ENCODE peak calls at places on chromosomes 16 and 17, in nine cellular contexts. Z is fibroblast of the aortic adventitia, R is cardiac muscle cell, U is choroid plexus epithelial cell, W is neural progenitor cell, G is MM.1S, C is A549, F is left ventricle myocardium inferior, J is fibroblast of villous mesenchyme. S is an unnamed sample.

GRCh38 chr16:7315813-7316212 is 16.8 kb upstream of the RBFOX1 start:
- DNase-seq in Z (no peak), R (no peak), U (no peak), W (no peak), G (no peak), C (no peak), F (no peak), J (no peak), S (no peak)

GRCh38 chr17:31095239-31096105 is 695 bp downstream of the NF1 start:
- DNase-seq in Z (peak; percentile 39), R (peak; percentile 65), U (peak; percentile 49), W (peak; percentile 93), G (no peak), C (peak; percentile 60), F (peak; percentile 41), J (peak; percentile 54), S (no peak)

GRCh38 chr16:81185416-81185815 is 53.1 kb upstream of the BCO1 start:
- DNase-seq in Z (no peak), R (no peak), U (no peak), W (no peak), G (no peak), C (no peak), F (no peak), J (no peak), S (no peak)

GRCh38 chr16:86975445-86975844 is 341.7 kb downstream of the C16orf95 start:
- DNase-seq in Z (peak; percentile 93), R (peak; percentile 65), U (peak; percentile 96), W (peak; percentile 56), G (no peak), C (peak; percentile 64), F (no peak), J (peak; percentile 79), S (no peak)

GRCh38 chr17:78899361-78900260 is 3.4 kb downstream of the CEP295NL start:
- DNase-seq in Z (peak; percentile 69), R (peak; percentile 44), U (peak; percentile 64), W (peak; percentile 50), G (no peak), C (no peak), F (peak; percentile 76), J (peak; percentile 81), S (no peak)

GRCh38 chr17:18006495-18007239 is 32.3 kb downstream of the ATPAF2 start:
- DNase-seq in Z (no peak), R (no peak), U (no peak), W (peak; percentile 46), G (no peak), C (no peak), F (no peak), J (no peak), S (no peak)

GRCh38 chr16:79838860-79839259 is 238.3 kb upstream of the MAF start:
- DNase-seq in Z (no peak), R (no peak), U (peak; percentile 5), W (no peak), G (no peak), C (no peak), F (peak; percentile 31), J (peak; percentile 17), S (no peak)

GRCh38 chr17:77394540-77395295 is 253.9 kb downstream of the SEC14L1 start:
- DNase-seq in Z (peak; percentile 52), R (no peak), U (no peak), W (peak; percentile 70), G (no peak), C (no peak), F (no peak), J (no peak), S (no peak)

GRCh38 chr17:50769884-50770283 is 2.6 kb upstream of the ANKRD40CL start:
- DNase-seq in Z (no peak), R (no peak), U (no peak), W (no peak), G (no peak), C (no peak), F (no peak), J (no peak), S (no peak)

GRCh38 chr16:71295950-71296349 is 6.7 kb upstream of the CMTR2 start:
- DNase-seq in Z (no peak), R (no peak), U (no peak), W (no peak), G (no peak), C (no peak), F (no peak), J (no peak), S (no peak)

GRCh38 chr17:56291226-56291805 is 138.0 kb downstream of the ANKFN1 start:
- DNase-seq in Z (no peak), R (no peak), U (no peak), W (no peak), G (no peak), C (no peak), F (no peak), J (no peak), S (no peak)

GRCh38 chr17:2239882-2240430 is 63.6 kb downstream of the SMG6 start:
- DNase-seq in Z (peak; percentile 91), R (no peak), U (peak; percentile 96), W (no peak), G (peak; percentile 66), C (peak; percentile 50), F (peak; percentile 63), J (peak; percentile 89), S (peak; percentile 82)

GRCh38 chr17:79565606-79566250 is 45.1 kb downstream of the RBFOX3 start:
- DNase-seq in Z (no peak), R (no peak), U (no peak), W (no peak), G (no peak), C (no peak), F (no peak), J (no peak), S (no peak)

GRCh38 chr16:55418586-55418985 is 60.4 kb upstream of the MMP2 start:
- DNase-seq in Z (peak; percentile 6), R (peak; percentile 66), U (peak; percentile 18), W (peak; percentile 37), G (no peak), C (no peak), F (no peak), J (peak; percentile 8), S (no peak)

GRCh38 chr16:2785101-2785991 is 2.0 kb downstream of the PRSS33 start:
- DNase-seq in Z (no peak), R (no peak), U (no peak), W (no peak), G (no peak), C (no peak), F (no peak), J (no peak), S (no peak)

GRCh38 chr17:80872999-80873951 is 118.4 kb upstream of the CHMP6 start:
- DNase-seq in Z (no peak), R (no peak), U (no peak), W (peak; percentile 93), G (no peak), C (peak; percentile 38), F (peak; percentile 39), J (peak; percentile 19), S (no peak)

GRCh38 chr16:24035127-24035842 is 199.5 kb downstream of the PRKCB start:
- DNase-seq in Z (no peak), R (no peak), U (no peak), W (peak; percentile 14), G (no peak), C (no peak), F (no peak), J (no peak), S (no peak)

GRCh38 chr17:57257911-57258885 is 1.9 kb downstream of the MSI2 start:
- DNase-seq in Z (peak; percentile 8), R (no peak), U (peak; percentile 20), W (peak; percentile 69), G (no peak), C (no peak), F (no peak), J (no peak), S (no peak)

GRCh38 chr17:45314761-45315549 is 1.9 kb downstream of the MAP3K14 start:
- DNase-seq in Z (no peak), R (no peak), U (peak; percentile 48), W (no peak), G (peak; percentile 30), C (peak; percentile 46), F (no peak), J (no peak), S (no peak)

GRCh38 chr17:79670537-79671386 is 59.9 kb upstream of the RBFOX3 start:
- DNase-seq in Z (no peak), R (no peak), U (no peak), W (no peak), G (no peak), C (no peak), F (peak; percentile 3), J (no peak), S (no peak)

GRCh38 chr17:82170412-82170961 is 42.2 kb downstream of the CCDC57 start:
- DNase-seq in Z (no peak), R (no peak), U (no peak), W (no peak), G (no peak), C (no peak), F (peak; percentile 38), J (no peak), S (no peak)
- TF ChIP-seq CTCF in Z (no peak), R (no peak), U (no peak), W (no peak), G (no peak), C (no peak), F (no peak), J (no peak), S (no peak)

GRCh38 chr16:11133344-11133921 is 122.6 kb downstream of the SOCS1 start:
- DNase-seq in Z (peak; percentile 96), R (peak; percentile 86), U (peak; percentile 97), W (no peak), G (no peak), C (no peak), F (peak; percentile 73), J (peak; percentile 98), S (no peak)
- H3K4me3 ChIP-seq in Z (no peak overlapping the region), R (no peak overlapping the region), U (no peak overlapping the region), W (no peak overlapping the region), G (no peak overlapping the region), C (no peak overlapping the region), F (no peak overlapping the region), J (no peak overlapping the region), S (no peak overlapping the region)

GRCh38 chr17:74244543-74244942 is 29.5 kb upstream of the DNAI2 start:
- DNase-seq in Z (no peak), R (no peak), U (no peak), W (no peak), G (no peak), C (no peak), F (no peak), J (no peak), S (no peak)
- TF ChIP-seq CTCF in Z (no peak), R (no peak), U (no peak), W (no peak), G (no peak), C (no peak), F (no peak), J (no peak), S (no peak)

DNA sequence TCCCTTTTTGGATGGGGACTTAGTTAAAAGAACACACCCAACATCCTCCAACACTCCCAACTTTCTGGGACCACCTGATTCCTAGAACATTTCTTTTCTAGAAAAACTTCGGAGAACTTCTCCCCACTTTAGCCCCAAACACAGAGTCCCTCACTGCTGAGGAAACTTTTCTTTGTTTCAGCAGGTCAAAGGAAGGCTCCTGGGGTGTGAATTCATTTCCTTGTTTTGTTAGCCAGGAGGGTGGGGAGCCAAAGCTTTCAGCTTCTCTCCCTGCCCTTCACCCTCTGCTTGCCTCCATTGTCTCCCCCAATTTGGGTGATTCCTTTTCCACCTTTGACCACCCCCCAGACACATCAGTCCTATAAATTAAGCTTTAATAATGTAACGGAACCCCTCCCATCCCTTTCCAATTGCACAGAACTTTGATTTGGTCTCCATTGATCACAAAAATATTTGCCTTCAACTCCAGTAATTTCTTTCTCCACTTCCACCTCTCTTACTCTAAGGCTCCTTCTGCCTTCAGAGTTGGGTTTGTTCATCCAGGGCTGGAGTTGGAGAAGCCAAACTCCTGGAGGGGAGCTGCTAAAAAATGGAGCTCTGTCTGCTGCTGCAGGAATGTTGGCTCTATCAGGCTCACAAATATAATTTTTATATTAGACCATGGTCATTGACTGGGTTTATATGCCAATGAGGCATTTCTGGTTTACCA is 10.3 kb downstream of the HOXB4 start:
- DNase-seq in Z (peak; percentile 44), R (no peak), U (no peak), W (no peak), G (no peak), C (no peak), F (no peak), J (no peak), S (no peak)
- H3K4me3 ChIP-seq in Z (peak overlapping the region; percentile 61), R (no peak overlapping the region), U (no peak overlapping the region), W (no peak overlapping the region), G (no peak overlapping the region), C (no peak overlapping the region), F (peak overlapping the region; percentile 46), J (no peak overlapping the region), S (no peak overlapping the region)

S was measured in GM12864.